ENCODE peak calls at places on chromosome 12, in nine cellular contexts. X is AG04449; J is upper lobe of right lung; F is OCI-LY7; N is transverse colon; I is fibroblast of lung; M is stomach; A is CD8-positive, alpha-beta T cell; T is bronchial epithelial cell. W is an unnamed sample.

GRCh38 chr12:14961466-14962155 is at the start of gene ARHGDIB:
- DNase-seq in X (no peak), A (peak), J (no peak), M (peak), I (no peak), N (peak), F (peak), T (peak), W (no peak)

GRCh38 chr12:85468356-85469157 is 188.5 kb downstream of the ALX1 start:
- DNase-seq in X (peak), F (peak), I (peak), M (peak), N (peak), J (no peak), A (no peak), T (peak), W (peak)

GRCh38 chr12:94614288-94614721 is 36.1 kb downstream of the TMCC3 start:
- DNase-seq in X (no peak), A (no peak), M (no peak), F (no peak), I (peak), J (no peak), N (no peak), T (no peak), W (no peak)

GRCh38 chr12:15131462-15131861 is 89.8 kb downstream of the RERG start:
- DNase-seq in J (no peak), X (no peak), I (peak), A (no peak), T (peak), F (no peak), N (no peak), M (no peak), W (peak)

GRCh38 chr12:113149361-113150150 is at the start of gene CFAP73:
- DNase-seq in M (peak), N (peak), T (peak), I (peak), X (peak), J (peak), F (no peak), A (no peak), W (peak)

GRCh38 chr12:45329238-45329637 is 113.3 kb downstream of the ANO6 start:
- DNase-seq in X (no peak), I (no peak), J (no peak), N (no peak), M (no peak), T (no peak), A (no peak), F (no peak), W (peak)

GRCh38 chr12:64780531-64781373 is 21.5 kb upstream of the GNS start:
- DNase-seq in T (no peak), F (no peak), I (peak), M (peak), X (no peak), A (no peak), N (peak), J (peak), W (no peak)

GRCh38 chr12:29743072-29743471 is 40.7 kb downstream of the TMTC1 start:
- DNase-seq in X (no peak), I (no peak), T (peak), N (no peak), F (no peak), M (no peak), A (no peak), J (no peak), W (peak)

GRCh38 chr12:57190037-57190436 is 26.6 kb upstream of the NXPH4 start:
- DNase-seq in I (peak), M (no peak), X (no peak), N (no peak), A (no peak), F (no peak), J (no peak), T (no peak), W (peak)

GRCh38 chr12:109695961-109696461 is 17.6 kb upstream of the FAM222A start:
- DNase-seq in T (no peak), M (no peak), A (no peak), F (no peak), N (no peak), I (no peak), J (no peak), X (no peak), W (no peak)

GRCh38 chr12:26431211-26431610 is 235.8 kb downstream of the SSPN start:
- DNase-seq in N (no peak), X (no peak), I (no peak), M (no peak), A (no peak), T (no peak), J (no peak), F (no peak), W (no peak)

GRCh38 chr12:40222247-40222646 is 2.5 kb upstream of the LRRK2 start:
- DNase-seq in J (no peak), X (no peak), M (no peak), N (no peak), I (no peak), T (no peak), F (no peak), A (no peak), W (peak)

GRCh38 chr12:120468846-120469449 is 600 bp downstream of the SRSF9 start:
- DNase-seq in J (peak), A (peak), N (peak), I (peak), T (no peak), M (peak), X (no peak), F (no peak), W (no peak)

GRCh38 chr12:49389092-49389703 is 21.9 kb downstream of the SPATS2 start:
- DNase-seq in X (no peak), M (peak), A (peak), N (peak), I (no peak), T (no peak), J (peak), F (no peak), W (no peak)

GRCh38 chr12:49253033-49253623 is 11.8 kb upstream of the TUBA1C start:
- DNase-seq in X (no peak), I (peak), T (no peak), J (no peak), N (no peak), A (no peak), F (no peak), M (no peak), W (no peak)

GRCh38 chr12:81450920-81451739 is 308.0 kb downstream of the PPFIA2 start:
- DNase-seq in X (peak), I (peak), A (no peak), F (peak), J (no peak), M (no peak), N (no peak), T (peak), W (peak)

GRCh38 chr12:105352940-105353635 is 22.6 kb downstream of the C12orf75 start:
- DNase-seq in X (no peak), I (peak), M (peak), N (no peak), F (no peak), T (no peak), A (no peak), J (no peak), W (no peak)

GRCh38 chr12:62520361-62520760 is 53.7 kb downstream of the MON2 start:
- DNase-seq in A (no peak), F (no peak), I (no peak), N (no peak), J (no peak), X (no peak), M (no peak), T (no peak), W (no peak)

GRCh38 chr12:86772688-86773087 is 516.5 kb upstream of the MGAT4C start:
- DNase-seq in I (peak), J (no peak), A (no peak), F (no peak), T (peak), N (no peak), X (no peak), M (no peak), W (peak)

GRCh38 chr12:115528466-115528865 is 749.0 kb downstream of the MED13L start:
- DNase-seq in T (no peak), I (no peak), F (no peak), N (no peak), J (no peak), X (no peak), A (no peak), M (no peak), W (no peak)

GRCh38 chr12:50248406-50248805 is 34.9 kb downstream of the LIMA1 start:
- DNase-seq in N (no peak), F (no peak), A (no peak), M (no peak), T (no peak), I (no peak), X (no peak), J (no peak), W (no peak)

GRCh38 chr12:24909667-24910066 is 39.2 kb downstream of the BCAT1 start:
- DNase-seq in F (no peak), X (peak), T (peak), M (no peak), N (peak), A (no peak), J (no peak), I (peak), W (peak)

GRCh38 chr12:14261096-14261495 is 104.4 kb upstream of the ATF7IP start:
- DNase-seq in A (no peak), J (no peak), M (no peak), X (no peak), I (no peak), T (no peak), N (peak), F (no peak), W (no peak)

GRCh38 chr12:109951136-109951535 is 45.0 kb downstream of the GIT2 start:
- DNase-seq in J (no peak), F (no peak), A (no peak), T (no peak), N (no peak), X (peak), I (peak), M (no peak), W (peak)

GRCh38 chr12:102964872-102965271 is 7.4 kb downstream of the ASCL1 start:
- DNase-seq in I (no peak), F (no peak), X (no peak), M (peak), A (no peak), J (no peak), N (peak), T (no peak), W (no peak)

GRCh38 chr12:25689996-25690501 is 137.0 kb upstream of the LMNTD1 start:
- DNase-seq in X (no peak), N (peak), M (peak), A (no peak), F (no peak), J (peak), I (peak), T (peak), W (peak)

GRCh38 chr12:28191690-28192089 is 1.4 kb downstream of the CCDC91 start:
- DNase-seq in I (peak), T (peak), N (peak), F (no peak), A (peak), M (no peak), J (no peak), X (no peak), W (peak)

GRCh38 chr12:121245031-121245430 is 35.1 kb downstream of the P2RX4 start:
- DNase-seq in T (no peak), I (no peak), J (no peak), N (no peak), A (no peak), X (no peak), F (no peak), M (no peak), W (no peak)

GRCh38 chr12:110114596-110114995 is 9.6 kb upstream of the IFT81 start:
- DNase-seq in F (no peak), A (no peak), I (no peak), T (no peak), M (no peak), X (no peak), N (no peak), J (no peak), W (no peak)

GRCh38 chr12:67025543-67026114 is 243.5 kb upstream of the CAND1 start:
- DNase-seq in X (no peak), I (no peak), J (no peak), N (peak), F (peak), A (peak), T (peak), M (peak), W (peak)

GRCh38 chr12:47226199-47226598 is 146.4 kb upstream of the AMIGO2 start:
- DNase-seq in I (no peak), M (no peak), A (no peak), N (no peak), X (no peak), T (no peak), F (no peak), J (no peak), W (no peak)

GRCh38 chr12:111443586-111443985 is 37.9 kb downstream of the SH2B3 start:
- DNase-seq in I (peak), M (peak), F (no peak), N (peak), T (peak), A (no peak), J (no peak), X (no peak), W (peak)

GRCh38 chr12:65853489-65854157 is 29.3 kb downstream of the HMGA2 start:
- DNase-seq in T (no peak), N (no peak), I (peak), X (no peak), M (no peak), A (no peak), J (no peak), F (no peak), W (peak)

GRCh38 chr12:123712780-123713319 is 697 bp downstream of the ATP6V0A2 start:
- DNase-seq in T (no peak), M (no peak), X (no peak), J (no peak), F (no peak), I (no peak), A (no peak), N (no peak), W (no peak)

GRCh38 chr12:23854598-23854997 is 94.9 kb downstream of the SOX5 start:
- DNase-seq in X (no peak), M (no peak), T (no peak), A (no peak), F (no peak), J (no peak), I (no peak), N (no peak), W (no peak)

GRCh38 chr12:91811481-91812287 is 334.0 kb downstream of the BTG1 start:
- DNase-seq in A (peak), F (peak), I (peak), J (peak), M (peak), X (no peak), T (peak), N (peak), W (peak)

GRCh38 chr12:108640802-108641445 is 7.2 kb upstream of the SELPLG start:
- DNase-seq in F (peak), T (peak), I (peak), X (no peak), J (no peak), M (peak), A (no peak), N (peak), W (peak)

GRCh38 chr12:8581098-8581784 is 31.4 kb downstream of the AICDA start:
- DNase-seq in X (no peak), M (no peak), F (no peak), I (no peak), N (no peak), T (no peak), A (no peak), J (no peak), W (no peak)

DNA sequence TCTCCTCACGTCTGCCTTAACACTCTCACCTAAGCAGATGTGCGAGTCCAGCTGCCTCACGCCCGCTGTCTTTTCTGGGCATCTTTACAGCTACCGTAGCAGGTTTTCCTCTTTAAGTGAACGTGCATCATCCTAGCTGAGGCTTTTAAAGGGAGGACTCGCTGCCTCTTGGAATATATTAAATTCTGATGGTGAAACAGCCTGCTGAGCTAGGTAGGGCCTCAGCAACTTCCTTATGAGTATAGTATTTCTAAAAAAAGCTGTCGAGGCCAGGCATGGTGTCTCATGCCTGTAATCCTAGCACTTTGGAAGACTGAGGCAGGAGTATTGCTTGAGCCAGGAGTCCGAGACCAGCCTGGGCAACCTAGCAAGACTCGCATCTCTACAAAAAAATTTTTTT is 32.2 kb downstream of the TESC start:
- DNase-seq in T (no peak), M (no peak), N (no peak), F (no peak), X (no peak), J (no peak), A (no peak), I (no peak), W (no peak)
- H3K4me3 ChIP-seq in T (no peak), M (no peak), N (no peak), F (no peak), X (no peak), J (no peak), A (no peak), I (no peak), W (no peak)

GRCh38 chr12:2080604-2081003 is 27.8 kb downstream of the CACNA1C start:
- DNase-seq in F (no peak), T (no peak), A (no peak), I (no peak), J (no peak), M (no peak), X (no peak), N (no peak), W (no peak)

GRCh38 chr12:2082321-2082720 is 29.5 kb downstream of the CACNA1C start:
- DNase-seq in A (no peak), M (no peak), J (no peak), T (no peak), N (no peak), I (no peak), X (no peak), F (no peak), W (no peak)

GRCh38 chr12:2083561-2083960 is 30.8 kb downstream of the CACNA1C start:
- DNase-seq in A (no peak), N (no peak), I (peak), M (no peak), F (no peak), X (no peak), T (no peak), J (no peak), W (peak)

GRCh38 chr12:2084553-2085296 is 31.9 kb downstream of the CACNA1C start:
- DNase-seq in M (no peak), F (no peak), J (no peak), A (no peak), I (peak), T (peak), N (no peak), X (peak), W (peak)

GRCh38 chr12:2083008-2083407 is 30.2 kb downstream of the CACNA1C start:
- DNase-seq in M (no peak), N (no peak), T (no peak), J (no peak), I (peak), F (no peak), A (no peak), X (no peak), W (peak)
- TF ChIP-seq CTCF in M (no peak), N (no peak), T (no peak), J (no peak), I (no peak), F (no peak), A (no peak), X (no peak), W (no peak)

GRCh38 chr12:20317554-20317953 is 50.8 kb upstream of the PDE3A start:
- DNase-seq in F (no peak), T (no peak), N (no peak), J (no peak), A (no peak), I (no peak), X (no peak), M (no peak), W (no peak)

GRCh38 chr12:20319374-20319773 is 49.0 kb upstream of the PDE3A start:
- DNase-seq in N (no peak), X (no peak), I (no peak), F (no peak), T (no peak), M (no peak), J (no peak), A (no peak), W (no peak)

GRCh38 chr12:20309504-20310148 is 58.7 kb upstream of the PDE3A start:
- DNase-seq in J (no peak), X (no peak), A (no peak), T (no peak), F (no peak), N (no peak), I (no peak), M (no peak), W (no peak)

GRCh38 chr12:20314325-20314724 is 54.0 kb upstream of the PDE3A start:
- DNase-seq in A (no peak), N (no peak), T (no peak), X (peak), F (no peak), I (peak), J (no peak), M (no peak), W (peak)
- H3K4me3 ChIP-seq in A (no peak), N (no peak), T (no peak), X (no peak), F (no peak), I (no peak), J (no peak), M (no peak), W (no peak)

GRCh38 chr12:93215290-93215678 is 162.4 kb upstream of the NUDT4 start:
- DNase-seq in A (no peak), J (no peak), N (no peak), F (no peak), M (no peak), T (no peak), X (no peak), I (no peak), W (no peak)
- TF ChIP-seq CTCF in A (no peak), J (no peak), N (no peak), F (no peak), M (no peak), T (no peak), X (no peak), I (no peak), W (no peak)

W was measured in fibroblast of mammary gland.